ENCODE peak calls at places on chromosomes 6 and 20, in six cellular contexts. J is ovary, B is sigmoid colon, M is tibial nerve, T is transverse colon, E is A549. U is an unnamed sample.

GRCh38 chr20:25015986-25016385 is 23.4 kb upstream of the APMAP start:
- DNase-seq in T (peak), M (no peak), E (no peak), B (peak), J (no peak), U (peak)

GRCh38 chr6:69866351-69867074 is at the start of gene COL19A1:
- DNase-seq in M (no peak), J (no peak), B (peak), T (peak), E (no peak), U (no peak)

GRCh38 chr6:43968110-43968965 is 158.9 kb downstream of the MRPL14 start:
- DNase-seq in B (no peak), E (no peak), M (no peak), J (no peak), T (no peak), U (no peak)

GRCh38 chr20:44424039-44424495 is 51.6 kb upstream of the TTPAL start:
- DNase-seq in E (no peak), J (no peak), B (no peak), M (no peak), T (no peak), U (no peak)

GRCh38 chr6:12020187-12020791 is 8.2 kb downstream of the HIVEP1 start:
- DNase-seq in J (no peak), M (no peak), T (no peak), B (no peak), E (no peak), U (no peak)

GRCh38 chr6:139587469-139587868 is 213.0 kb upstream of the CITED2 start:
- DNase-seq in J (no peak), B (no peak), E (no peak), M (no peak), T (no peak), U (no peak)

GRCh38 chr20:37202267-37202943 is 23.1 kb upstream of the MROH8 start:
- DNase-seq in J (no peak), M (peak), T (peak), E (peak), B (no peak), U (no peak)

GRCh38 chr6:147806697-147807096 is 298.2 kb downstream of the SAMD5 start:
- DNase-seq in E (no peak), T (no peak), J (no peak), B (no peak), M (no peak), U (no peak)

GRCh38 chr20:46894971-46895905 is 595 bp downstream of the EYA2 start:
- DNase-seq in M (no peak), T (peak), B (no peak), E (no peak), J (no peak), U (peak)

GRCh38 chr20:33411136-33411690 is 9.9 kb upstream of the CDK5RAP1 start:
- DNase-seq in M (no peak), T (no peak), J (no peak), B (no peak), E (no peak), U (no peak)

GRCh38 chr6:150297327-150298028 is 71.3 kb upstream of the IYD start:
- DNase-seq in B (no peak), T (peak), J (no peak), M (no peak), E (no peak), U (no peak)

GRCh38 chr6:160101262-160102205 is 20.1 kb upstream of the SLC22A1 start:
- DNase-seq in B (no peak), M (no peak), E (no peak), J (no peak), T (no peak), U (no peak)

GRCh38 chr6:72953901-72954494 is 271.3 kb downstream of the KHDC1L start:
- DNase-seq in T (no peak), E (no peak), J (no peak), B (no peak), M (no peak), U (no peak)

GRCh38 chr20:61460261-61461047 is 208.4 kb downstream of the CDH4 start:
- DNase-seq in E (no peak), J (no peak), M (no peak), T (no peak), B (no peak), U (no peak)

GRCh38 chr6:83168556-83168955 is 24.5 kb downstream of the PGM3 start:
- DNase-seq in E (no peak), J (no peak), B (no peak), T (no peak), M (no peak), U (no peak)

GRCh38 chr6:83169511-83169910 is 23.6 kb downstream of the PGM3 start:
- DNase-seq in J (no peak), T (no peak), M (no peak), E (no peak), B (no peak), U (no peak)

GRCh38 chr6:83169096-83169495 is 24.0 kb downstream of the PGM3 start:
- DNase-seq in T (no peak), B (no peak), E (no peak), J (no peak), M (no peak), U (no peak)

DNA sequence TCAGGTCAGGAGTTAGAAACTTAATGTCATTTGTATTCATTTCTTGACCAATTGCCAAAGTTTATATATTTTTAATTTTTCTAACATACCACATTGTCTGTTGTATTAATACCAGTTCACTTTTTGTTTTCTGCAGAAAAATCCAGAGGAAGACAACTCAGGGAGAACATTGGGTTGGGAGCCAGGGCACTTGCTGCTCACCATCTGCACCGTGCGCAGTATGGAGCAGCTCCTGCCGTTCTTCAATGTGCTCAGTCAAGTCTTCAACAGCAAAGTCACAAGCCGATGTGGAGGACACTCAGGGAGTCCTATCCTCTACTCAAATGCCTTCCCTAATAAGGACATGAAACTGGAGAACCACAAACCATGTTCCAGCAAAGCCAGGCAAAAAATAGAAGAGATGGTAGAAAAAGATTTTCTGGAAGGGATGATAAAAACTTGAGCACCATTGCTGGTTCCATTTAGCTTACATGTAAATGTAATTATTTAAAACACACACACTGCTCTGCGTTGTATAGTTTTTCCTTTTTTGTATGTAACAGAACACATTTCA is 25.3 kb downstream of the PGM3 start:
- DNase-seq in B (no peak), T (no peak), J (no peak), M (no peak), E (no peak), U (no peak)
- H3K4me3 ChIP-seq in B (no peak), T (no peak), J (no peak), M (no peak), E (no peak), U (no peak)

GRCh38 chr6:117494694-117495318 is 12.3 kb downstream of the DCBLD1 start:
- DNase-seq in M (no peak), B (no peak), T (no peak), J (no peak), E (no peak), U (no peak)

GRCh38 chr6:117496383-117496990 is 14.0 kb downstream of the DCBLD1 start:
- DNase-seq in T (no peak), J (no peak), B (no peak), E (no peak), M (no peak), U (no peak)

GRCh38 chr6:117497237-117497636 is 14.8 kb downstream of the DCBLD1 start:
- DNase-seq in E (no peak), B (no peak), J (no peak), M (no peak), T (no peak), U (no peak)

GRCh38 chr6:117495425-117495824 is 13.0 kb downstream of the DCBLD1 start:
- DNase-seq in J (no peak), E (no peak), M (no peak), B (no peak), T (no peak), U (no peak)

DNA sequence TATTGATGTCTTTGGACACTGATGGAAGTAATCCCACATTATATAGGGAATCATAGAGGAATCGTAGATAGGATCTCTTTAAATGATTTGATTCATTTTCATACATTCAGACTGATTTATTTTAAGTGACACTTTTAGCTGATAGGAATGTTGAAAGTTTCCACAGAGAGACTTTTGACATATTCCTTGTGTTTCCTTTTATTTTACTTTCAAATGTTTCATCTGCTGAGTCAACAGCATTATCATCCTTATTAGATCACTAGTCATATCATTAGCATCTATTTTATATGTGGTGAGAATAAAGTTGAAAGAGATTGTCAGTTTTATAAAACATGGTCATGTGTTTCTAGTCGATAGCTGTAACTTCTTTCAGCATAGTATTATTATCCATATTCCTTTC is 13.4 kb downstream of the DCBLD1 start:
- DNase-seq in T (no peak), B (no peak), M (no peak), E (no peak), J (no peak), U (no peak)
- TF ChIP-seq EP300 in T (no peak), B (no peak), M (no peak), E (no peak), J (no peak), U (no peak)

DNA sequence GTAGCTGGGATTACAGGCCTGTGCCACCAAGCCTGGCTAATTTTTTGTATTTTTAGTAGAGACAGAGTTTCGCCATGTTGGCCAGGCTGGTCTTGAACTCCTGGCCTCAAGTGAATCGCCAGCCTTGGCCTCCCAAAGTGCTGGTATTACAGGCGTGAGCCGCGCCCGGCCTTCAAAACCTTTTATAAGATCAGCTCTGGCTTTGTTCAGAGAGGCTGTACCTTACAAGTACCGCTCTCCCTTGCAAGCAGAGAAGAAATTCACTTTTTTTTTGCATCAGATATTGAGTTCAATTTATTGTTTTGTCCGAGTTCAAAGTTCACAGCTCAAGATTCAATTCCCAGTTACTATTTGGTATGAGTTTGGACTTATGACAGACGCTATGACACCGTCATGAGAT is 1.9 kb upstream of the DNAAF9 start:
- DNase-seq in J (no peak), T (no peak), E (no peak), M (no peak), B (no peak), U (no peak)
- H3K4me3 ChIP-seq in J (peak), T (no peak), E (no peak), M (no peak), B (peak), U (peak)

GRCh38 chr6:119308048-119308570 is 41.5 kb downstream of the MAN1A1 start:
- DNase-seq in T (no peak), E (no peak), J (no peak), B (no peak), M (no peak), U (no peak)
- TF ChIP-seq EP300 in T (no peak), E (no peak), J (no peak), B (no peak), M (no peak), U (no peak)

GRCh38 chr6:138485586-138486248 is 13.6 kb downstream of the NHSL1 start:
- DNase-seq in T (no peak), M (no peak), J (no peak), B (no peak), E (no peak), U (no peak)

GRCh38 chr6:138483911-138484731 is 15.2 kb downstream of the NHSL1 start:
- DNase-seq in T (no peak), E (no peak), J (no peak), M (no peak), B (no peak), U (no peak)

GRCh38 chr6:138487122-138487604 is 12.1 kb downstream of the NHSL1 start:
- DNase-seq in B (no peak), T (no peak), E (no peak), M (no peak), J (no peak), U (no peak)

GRCh38 chr6:138486249-138487121 is 12.8 kb downstream of the NHSL1 start:
- DNase-seq in J (no peak), E (no peak), B (no peak), T (no peak), M (no peak), U (no peak)

GRCh38 chr6:138485005-138485545 is 14.2 kb downstream of the NHSL1 start:
- DNase-seq in M (no peak), E (no peak), T (no peak), J (no peak), B (no peak), U (no peak)
- H3K4me3 ChIP-seq in M (no peak), E (no peak), T (no peak), J (no peak), B (peak), U (peak)

GRCh38 chr6:161273356-161273751 is 507 bp downstream of the AGPAT4 start:
- DNase-seq in E (no peak), B (peak), J (no peak), M (no peak), T (no peak), U (no peak)

GRCh38 chr6:161274488-161274858 is 612 bp upstream of the AGPAT4 start:
- DNase-seq in J (no peak), E (no peak), M (no peak), T (no peak), B (no peak), U (no peak)

GRCh38 chr6:161271343-161272019 is 2.4 kb downstream of the AGPAT4 start:
- DNase-seq in B (peak), T (no peak), E (no peak), M (no peak), J (no peak), U (no peak)

GRCh38 chr6:161272600-161273355 is 1.1 kb downstream of the AGPAT4 start:
- DNase-seq in B (peak), E (no peak), T (no peak), J (no peak), M (peak), U (no peak)

GRCh38 chr6:161273752-161274487 is at the start of gene AGPAT4:
- DNase-seq in M (peak), E (peak), T (peak), B (peak), J (peak), U (peak)
- TF ChIP-seq EP300 in M (peak), E (no peak), T (no peak), B (no peak), J (no peak), U (no peak)

GRCh38 chr6:121485359-121485809 is 49.9 kb downstream of the GJA1 start:
- DNase-seq in B (no peak), M (no peak), E (no peak), J (no peak), T (no peak), U (no peak)
- H3K4me3 ChIP-seq in B (no peak), M (no peak), E (no peak), J (no peak), T (no peak), U (no peak)

GRCh38 chr6:32942555-32942954 is 1.7 kb upstream of the HLA-DMB start:
- DNase-seq in T (no peak), E (no peak), B (no peak), J (no peak), M (no peak), U (no peak)

GRCh38 chr6:32943864-32944263 is 3.0 kb upstream of the HLA-DMB start:
- DNase-seq in J (no peak), M (no peak), E (no peak), T (no peak), B (no peak), U (no peak)

GRCh38 chr6:32940656-32941411 is at the start of gene HLA-DMB:
- DNase-seq in E (peak), T (peak), M (peak), B (no peak), J (no peak), U (peak)

GRCh38 chr6:32944265-32944664 is 3.4 kb upstream of the HLA-DMB start:
- DNase-seq in J (no peak), M (peak), T (peak), B (no peak), E (no peak), U (peak)

DNA sequence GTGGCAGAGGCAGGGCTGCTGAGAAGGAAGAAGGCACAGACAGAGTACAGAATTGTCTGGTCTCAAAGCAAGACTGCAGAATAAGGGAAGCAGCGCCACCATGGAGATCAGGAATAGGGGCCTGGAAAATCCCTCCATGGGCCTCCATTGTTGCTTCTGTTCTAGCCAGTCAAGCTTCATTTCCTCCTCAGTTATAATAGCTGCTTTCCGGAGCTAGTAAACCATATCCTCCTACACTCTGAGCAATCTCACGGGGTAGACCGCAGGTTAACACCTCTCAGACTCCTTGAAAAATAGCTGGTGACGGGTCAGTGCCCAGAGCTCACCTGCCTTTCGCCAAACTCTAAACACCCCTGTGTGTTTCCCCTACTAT is 570 bp upstream of the HLA-DMB start:
- DNase-seq in B (no peak), J (no peak), T (peak), M (no peak), E (no peak), U (no peak)
- TF ChIP-seq EP300 in B (no peak), J (no peak), T (no peak), M (no peak), E (no peak), U (no peak)

DNA sequence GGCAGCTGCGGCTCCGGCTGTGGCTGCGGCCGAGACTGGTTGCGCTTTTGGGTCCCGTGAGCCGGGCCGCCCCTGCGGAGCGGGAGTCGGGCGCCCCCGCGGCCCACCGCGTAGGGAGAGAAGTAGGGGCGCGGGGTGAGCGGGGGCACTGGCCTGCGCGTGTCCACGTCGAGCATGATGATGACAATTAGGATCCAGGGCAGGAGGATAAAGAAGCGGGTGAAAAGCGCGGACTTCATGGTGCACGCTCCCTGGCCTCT is 739 bp downstream of the B3GAT2 start:
- DNase-seq in E (no peak), B (no peak), T (no peak), M (no peak), J (no peak), U (no peak)
- H3K4me3 ChIP-seq in E (peak), B (peak), T (peak), M (peak), J (peak), U (peak)

U was measured in stomach.